ENCODE peak calls at places on chromosomes 6 and 20, in five cellular contexts. G, Q, F, A and B are unnamed samples.

GRCh38 chr20:20199338-20200160 is 147.2 kb downstream of the CFAP61 start:
- DNase-seq in G (no peak), Q (no peak), F (no peak), A (no peak), B (no peak)

GRCh38 chr6:97674802-97675201 is 391.8 kb upstream of the MMS22L start:
- DNase-seq in G (no peak), Q (no peak), F (no peak), A (no peak), B (no peak)

GRCh38 chr6:125299257-125299656 is 2.5 kb downstream of the HDDC2 start:
- DNase-seq in G (no peak), Q (no peak), F (no peak), A (no peak), B (no peak)

GRCh38 chr6:16345449-16346330 is 107.3 kb downstream of the GMPR start:
- DNase-seq in G (no peak), Q (no peak), F (no peak), A (no peak), B (no peak)

GRCh38 chr20:38202982-38203293 is 37.9 kb upstream of the TGM2 start:
- DNase-seq in G (no peak), Q (no peak), F (no peak), A (no peak), B (no peak)

GRCh38 chr20:57263767-57264150 is 2.7 kb downstream of the BMP7 start:
- DNase-seq in G (no peak), Q (no peak), F (no peak), A (no peak), B (no peak)

GRCh38 chr20:63021356-63022321 is 14.9 kb upstream of the BHLHE23 start:
- DNase-seq in G (peak; percentile 7), Q (no peak), F (no peak), A (no peak), B (no peak)

GRCh38 chr20:37298190-37298939 is 8.9 kb downstream of the MANBAL start:
- DNase-seq in G (no peak), Q (no peak), F (no peak), A (no peak), B (no peak)

GRCh38 chr6:84635081-84635745 is 129.2 kb downstream of the TBX18 start:
- DNase-seq in G (no peak), Q (no peak), F (no peak), A (no peak), B (no peak)

GRCh38 chr6:125507987-125508655 is 206.4 kb upstream of the HDDC2 start:
- DNase-seq in G (no peak), Q (no peak), F (no peak), A (no peak), B (no peak)

GRCh38 chr6:88238065-88238464 is 71.9 kb upstream of the CNR1 start:
- DNase-seq in G (no peak), Q (no peak), F (no peak), A (no peak), B (no peak)

GRCh38 chr20:51059862-51060261 is 37.0 kb upstream of the KCNG1 start:
- DNase-seq in G (no peak), Q (no peak), F (no peak), A (no peak), B (no peak)

GRCh38 chr20:62982124-62983075 is 24.4 kb downstream of the BHLHE23 start:
- DNase-seq in G (no peak), Q (no peak), F (no peak), A (no peak), B (no peak)

GRCh38 chr6:157030756-157031155 is 253.6 kb downstream of the ARID1B start:
- DNase-seq in G (no peak), Q (no peak), F (no peak), A (no peak), B (no peak)

GRCh38 chr20:20712004-20712473 is 405 bp downstream of the RALGAPA2 start:
- DNase-seq in G (no peak), Q (peak; percentile 0), F (no peak), A (peak; percentile 82), B (peak; percentile 7)

GRCh38 chr20:51219544-51219943 is 196.6 kb upstream of the KCNG1 start:
- DNase-seq in G (no peak), Q (no peak), F (no peak), A (no peak), B (no peak)

GRCh38 chr20:35171753-35172433 is at the start of gene PROCR:
- DNase-seq in G (peak; percentile 88), Q (no peak), F (peak; percentile 44), A (peak; percentile 78), B (no peak)

GRCh38 chr6:9523462-9523861 is 891.4 kb downstream of the TFAP2A start:
- DNase-seq in G (no peak), Q (no peak), F (no peak), A (no peak), B (no peak)

GRCh38 chr6:166344240-166344639 is 1.9 kb upstream of the SFT2D1 start:
- DNase-seq in G (no peak), Q (no peak), F (no peak), A (no peak), B (no peak)

GRCh38 chr20:8131598-8132014 is 460 bp upstream of the PLCB1 start:
- DNase-seq in G (no peak), Q (no peak), F (no peak), A (no peak), B (no peak)

GRCh38 chr6:18397701-18398100 is 10.6 kb downstream of the RNF144B start:
- DNase-seq in G (no peak), Q (no peak), F (no peak), A (no peak), B (no peak)

GRCh38 chr20:49437057-49437456 is 45.4 kb downstream of the KCNB1 start:
- DNase-seq in G (no peak), Q (no peak), F (no peak), A (no peak), B (no peak)

GRCh38 chr20:2246081-2246491 is 49.7 kb upstream of the TGM3 start:
- DNase-seq in G (no peak), Q (no peak), F (no peak), A (no peak), B (no peak)

GRCh38 chr6:113696960-113697359 is 160.2 kb upstream of the MARCKS start:
- DNase-seq in G (no peak), Q (no peak), F (no peak), A (no peak), B (no peak)

GRCh38 chr6:81727876-81728517 is 24.5 kb downstream of the TENT5A start:
- DNase-seq in G (no peak), Q (no peak), F (no peak), A (no peak), B (no peak)

GRCh38 chr6:117441824-117442264 is 16.1 kb upstream of the ROS1 start:
- DNase-seq in G (no peak), Q (no peak), F (no peak), A (no peak), B (no peak)

GRCh38 chr6:19999319-20000191 is 162.4 kb downstream of the ID4 start:
- DNase-seq in G (no peak), Q (no peak), F (peak; percentile 50), A (no peak), B (no peak)

GRCh38 chr20:39795401-39796272 is 833.5 kb downstream of the DHX35 start:
- DNase-seq in G (no peak), Q (no peak), F (no peak), A (no peak), B (no peak)

GRCh38 chr20:58853466-58853865 is 950 bp downstream of the GNAS start:
- DNase-seq in G (no peak), Q (no peak), F (no peak), A (no peak), B (no peak)

GRCh38 chr20:52847029-52847660 is 125.0 kb upstream of the TSHZ2 start:
- DNase-seq in G (no peak), Q (no peak), F (no peak), A (no peak), B (no peak)

GRCh38 chr20:46270977-46271744 is 37.1 kb downstream of the CDH22 start:
- DNase-seq in G (no peak), Q (no peak), F (no peak), A (no peak), B (no peak)

GRCh38 chr6:112018619-112019416 is 35.1 kb upstream of the CCN6 start:
- DNase-seq in G (peak; percentile 44), Q (no peak), F (no peak), A (no peak), B (no peak)

GRCh38 chr6:53130891-53131290 is 17.8 kb downstream of the GCM1 start:
- DNase-seq in G (no peak), Q (no peak), F (no peak), A (no peak), B (no peak)

GRCh38 chr6:24831771-24832718 is 33.3 kb upstream of the ARMH2 start:
- DNase-seq in G (no peak), Q (no peak), F (no peak), A (no peak), B (no peak)

GRCh38 chr6:170082531-170083187 is 208.2 kb downstream of the DLL1 start:
- DNase-seq in G (peak; percentile 4), Q (no peak), F (peak; percentile 43), A (no peak), B (no peak)

GRCh38 chr20:23397961-23398360 is 23.3 kb downstream of the NAPB start:
- DNase-seq in G (no peak), Q (no peak), F (peak; percentile 45), A (no peak), B (no peak)